ENCODE peak calls at places on chromosomes 16 and 17, in five cellular contexts. One of them, this sample, is unnamed.

GRCh38 chr17:4142107-4142900 is 526 bp downstream of the ZZEF1 start:
- DNase-seq in ascending aorta: no peak
- DNase-seq in AG09309: no peak
- DNase-seq in stimulated activated CD8-positive, alpha-beta memory T cell treated with anti-CD3 and anti-CD28 coated beads, Interleukin-4, amount 100 ng/mL, for 1 hour: peak; percentile 5
- DNase-seq in activated CD4-positive, alpha-beta T cell treated with anti-CD3 and anti-CD28 coated beads, Interleukin-2, amount 10 ng/mL, durations not matched to agents 7 days and 5 days: peak; percentile 41
- DNase-seq in this sample: no peak

GRCh38 chr16:82995927-82996441 is 369.2 kb downstream of the CDH13 start:
- DNase-seq in activated CD4-positive, alpha-beta T cell treated with anti-CD3 and anti-CD28 coated beads, Interleukin-2, amount 10 ng/mL, durations not matched to agents 7 days and 5 days: no peak
- DNase-seq in AG09309: peak; percentile 52
- DNase-seq in stimulated activated CD8-positive, alpha-beta memory T cell treated with anti-CD3 and anti-CD28 coated beads, Interleukin-4, amount 100 ng/mL, for 1 hour: no peak
- DNase-seq in ascending aorta: no peak
- DNase-seq in this sample: peak; percentile 63

GRCh38 chr17:1275962-1276736 is 3.3 kb upstream of the TRARG1 start:
- DNase-seq in AG09309: no peak
- DNase-seq in ascending aorta: no peak
- DNase-seq in stimulated activated CD8-positive, alpha-beta memory T cell treated with anti-CD3 and anti-CD28 coated beads, Interleukin-4, amount 100 ng/mL, for 1 hour: no peak
- DNase-seq in activated CD4-positive, alpha-beta T cell treated with anti-CD3 and anti-CD28 coated beads, Interleukin-2, amount 10 ng/mL, durations not matched to agents 7 days and 5 days: peak; percentile 78
- DNase-seq in this sample: no peak

GRCh38 chr16:84340305-84341040 is 27.9 kb upstream of the ATP2C2 start:
- DNase-seq in stimulated activated CD8-positive, alpha-beta memory T cell treated with anti-CD3 and anti-CD28 coated beads, Interleukin-4, amount 100 ng/mL, for 1 hour: no peak
- DNase-seq in ascending aorta: no peak
- DNase-seq in activated CD4-positive, alpha-beta T cell treated with anti-CD3 and anti-CD28 coated beads, Interleukin-2, amount 10 ng/mL, durations not matched to agents 7 days and 5 days: no peak
- DNase-seq in AG09309: no peak
- DNase-seq in this sample: no peak

GRCh38 chr16:10371592-10371991 is 14.3 kb upstream of the ATF7IP2 start:
- DNase-seq in activated CD4-positive, alpha-beta T cell treated with anti-CD3 and anti-CD28 coated beads, Interleukin-2, amount 10 ng/mL, durations not matched to agents 7 days and 5 days: no peak
- DNase-seq in ascending aorta: no peak
- DNase-seq in stimulated activated CD8-positive, alpha-beta memory T cell treated with anti-CD3 and anti-CD28 coated beads, Interleukin-4, amount 100 ng/mL, for 1 hour: no peak
- DNase-seq in AG09309: no peak
- DNase-seq in this sample: no peak

GRCh38 chr17:72099919-72100318 is 20.9 kb upstream of the SOX9 start:
- DNase-seq in stimulated activated CD8-positive, alpha-beta memory T cell treated with anti-CD3 and anti-CD28 coated beads, Interleukin-4, amount 100 ng/mL, for 1 hour: no peak
- DNase-seq in activated CD4-positive, alpha-beta T cell treated with anti-CD3 and anti-CD28 coated beads, Interleukin-2, amount 10 ng/mL, durations not matched to agents 7 days and 5 days: no peak
- DNase-seq in AG09309: no peak
- DNase-seq in ascending aorta: no peak
- DNase-seq in this sample: no peak

GRCh38 chr17:69485901-69486643 is 71.6 kb downstream of the MAP2K6 start:
- DNase-seq in activated CD4-positive, alpha-beta T cell treated with anti-CD3 and anti-CD28 coated beads, Interleukin-2, amount 10 ng/mL, durations not matched to agents 7 days and 5 days: no peak
- DNase-seq in AG09309: no peak
- DNase-seq in ascending aorta: no peak
- DNase-seq in stimulated activated CD8-positive, alpha-beta memory T cell treated with anti-CD3 and anti-CD28 coated beads, Interleukin-4, amount 100 ng/mL, for 1 hour: no peak
- DNase-seq in this sample: no peak

GRCh38 chr17:28253663-28254062 is 65.3 kb upstream of the TMEM97 start:
- DNase-seq in activated CD4-positive, alpha-beta T cell treated with anti-CD3 and anti-CD28 coated beads, Interleukin-2, amount 10 ng/mL, durations not matched to agents 7 days and 5 days: no peak
- DNase-seq in AG09309: no peak
- DNase-seq in stimulated activated CD8-positive, alpha-beta memory T cell treated with anti-CD3 and anti-CD28 coated beads, Interleukin-4, amount 100 ng/mL, for 1 hour: no peak
- DNase-seq in ascending aorta: no peak
- DNase-seq in this sample: no peak

GRCh38 chr17:68567035-68567434 is 34.1 kb downstream of the FAM20A start:
- DNase-seq in ascending aorta: no peak
- DNase-seq in activated CD4-positive, alpha-beta T cell treated with anti-CD3 and anti-CD28 coated beads, Interleukin-2, amount 10 ng/mL, durations not matched to agents 7 days and 5 days: no peak
- DNase-seq in AG09309: peak; percentile 37
- DNase-seq in stimulated activated CD8-positive, alpha-beta memory T cell treated with anti-CD3 and anti-CD28 coated beads, Interleukin-4, amount 100 ng/mL, for 1 hour: no peak
- DNase-seq in this sample: no peak

GRCh38 chr17:75152971-75153853 is 1.1 kb downstream of the JPT1 start:
- DNase-seq in stimulated activated CD8-positive, alpha-beta memory T cell treated with anti-CD3 and anti-CD28 coated beads, Interleukin-4, amount 100 ng/mL, for 1 hour: no peak
- DNase-seq in activated CD4-positive, alpha-beta T cell treated with anti-CD3 and anti-CD28 coated beads, Interleukin-2, amount 10 ng/mL, durations not matched to agents 7 days and 5 days: peak; percentile 40
- DNase-seq in AG09309: no peak
- DNase-seq in ascending aorta: no peak
- DNase-seq in this sample: no peak

GRCh38 chr17:12421077-12421476 is 244.6 kb upstream of the MYOCD start:
- DNase-seq in ascending aorta: no peak
- DNase-seq in stimulated activated CD8-positive, alpha-beta memory T cell treated with anti-CD3 and anti-CD28 coated beads, Interleukin-4, amount 100 ng/mL, for 1 hour: no peak
- DNase-seq in activated CD4-positive, alpha-beta T cell treated with anti-CD3 and anti-CD28 coated beads, Interleukin-2, amount 10 ng/mL, durations not matched to agents 7 days and 5 days: no peak
- DNase-seq in AG09309: no peak
- DNase-seq in this sample: no peak

GRCh38 chr16:89805136-89805905 is 11.1 kb downstream of the FANCA start:
- DNase-seq in ascending aorta: no peak
- DNase-seq in stimulated activated CD8-positive, alpha-beta memory T cell treated with anti-CD3 and anti-CD28 coated beads, Interleukin-4, amount 100 ng/mL, for 1 hour: no peak
- DNase-seq in AG09309: peak; percentile 18
- DNase-seq in activated CD4-positive, alpha-beta T cell treated with anti-CD3 and anti-CD28 coated beads, Interleukin-2, amount 10 ng/mL, durations not matched to agents 7 days and 5 days: no peak
- DNase-seq in this sample: no peak

GRCh38 chr17:78723001-78723796 is 58.9 kb downstream of the CYTH1 start:
- DNase-seq in activated CD4-positive, alpha-beta T cell treated with anti-CD3 and anti-CD28 coated beads, Interleukin-2, amount 10 ng/mL, durations not matched to agents 7 days and 5 days: no peak
- DNase-seq in stimulated activated CD8-positive, alpha-beta memory T cell treated with anti-CD3 and anti-CD28 coated beads, Interleukin-4, amount 100 ng/mL, for 1 hour: no peak
- DNase-seq in AG09309: no peak
- DNase-seq in ascending aorta: no peak
- DNase-seq in this sample: no peak

GRCh38 chr16:73306901-73307413 is 259.0 kb upstream of the ZFHX3 start:
- DNase-seq in activated CD4-positive, alpha-beta T cell treated with anti-CD3 and anti-CD28 coated beads, Interleukin-2, amount 10 ng/mL, durations not matched to agents 7 days and 5 days: no peak
- DNase-seq in AG09309: no peak
- DNase-seq in stimulated activated CD8-positive, alpha-beta memory T cell treated with anti-CD3 and anti-CD28 coated beads, Interleukin-4, amount 100 ng/mL, for 1 hour: no peak
- DNase-seq in ascending aorta: no peak
- DNase-seq in this sample: no peak

GRCh38 chr16:66133641-66134402 is 232.7 kb upstream of the CDH5 start:
- DNase-seq in stimulated activated CD8-positive, alpha-beta memory T cell treated with anti-CD3 and anti-CD28 coated beads, Interleukin-4, amount 100 ng/mL, for 1 hour: no peak
- DNase-seq in AG09309: no peak
- DNase-seq in activated CD4-positive, alpha-beta T cell treated with anti-CD3 and anti-CD28 coated beads, Interleukin-2, amount 10 ng/mL, durations not matched to agents 7 days and 5 days: no peak
- DNase-seq in ascending aorta: no peak
- DNase-seq in this sample: no peak

GRCh38 chr16:83227336-83227735 is 580.4 kb upstream of the HSBP1 start:
- DNase-seq in AG09309: no peak
- DNase-seq in ascending aorta: no peak
- DNase-seq in activated CD4-positive, alpha-beta T cell treated with anti-CD3 and anti-CD28 coated beads, Interleukin-2, amount 10 ng/mL, durations not matched to agents 7 days and 5 days: no peak
- DNase-seq in stimulated activated CD8-positive, alpha-beta memory T cell treated with anti-CD3 and anti-CD28 coated beads, Interleukin-4, amount 100 ng/mL, for 1 hour: no peak
- DNase-seq in this sample: no peak

GRCh38 chr16:67000384-67001158 is 12.2 kb downstream of the CES4A start:
- DNase-seq in AG09309: no peak
- DNase-seq in ascending aorta: peak; percentile 33
- DNase-seq in activated CD4-positive, alpha-beta T cell treated with anti-CD3 and anti-CD28 coated beads, Interleukin-2, amount 10 ng/mL, durations not matched to agents 7 days and 5 days: peak; percentile 65
- DNase-seq in stimulated activated CD8-positive, alpha-beta memory T cell treated with anti-CD3 and anti-CD28 coated beads, Interleukin-4, amount 100 ng/mL, for 1 hour: no peak
- DNase-seq in this sample: no peak

GRCh38 chr16:89026121-89026612 is 49.2 kb upstream of the CBFA2T3 start:
- DNase-seq in AG09309: no peak
- DNase-seq in stimulated activated CD8-positive, alpha-beta memory T cell treated with anti-CD3 and anti-CD28 coated beads, Interleukin-4, amount 100 ng/mL, for 1 hour: no peak
- DNase-seq in ascending aorta: no peak
- DNase-seq in activated CD4-positive, alpha-beta T cell treated with anti-CD3 and anti-CD28 coated beads, Interleukin-2, amount 10 ng/mL, durations not matched to agents 7 days and 5 days: peak; percentile 49
- DNase-seq in this sample: no peak